ENCODE peak calls at places on chromosomes 16 and 17, in six cellular contexts. Z is body of pancreas, Q is A549, U is IMR-90, O is upper lobe of left lung, E is heart left ventricle. I is an unnamed sample.
A peak's percentile ranks its signal among the peaks of the same experiment; 100 is the strongest.

GRCh38 chr16:50724237-50724747 is 17.6 kb upstream of the CYLD start:
- ATAC-seq in Z (no peak), Q (no peak), E (no peak), U (no peak), O (no peak), I (no peak)

GRCh38 chr17:68599091-68599872 is 1.9 kb downstream of the FAM20A start:
- ATAC-seq in Q (no peak), E (no peak), O (peak; percentile 66), Z (no peak), U (no peak), I (peak; percentile 52)

GRCh38 chr17:68197091-68197996 is 50.5 kb upstream of the AMZ2 start:
- ATAC-seq in E (no peak), U (no peak), Q (peak; percentile 4), Z (no peak), O (peak; percentile 1), I (no peak)

GRCh38 chr16:87626401-87626800 is 24.1 kb downstream of the JPH3 start:
- ATAC-seq in E (no peak), U (no peak), O (no peak), Q (no peak), Z (no peak), I (no peak)

GRCh38 chr16:66551788-66552287 is 538 bp upstream of the CKLF start:
- ATAC-seq in U (no peak), Z (no peak), O (no peak), Q (peak; percentile 2), E (no peak), I (no peak)

GRCh38 chr17:83078378-83079339 is 750 bp upstream of the METRNL start:
- ATAC-seq in Q (peak; percentile 39), E (no peak), O (peak; percentile 2), Z (peak; percentile 16), U (peak; percentile 2), I (peak; percentile 6)

GRCh38 chr17:83079340-83079747 is at the start of gene METRNL:
- ATAC-seq in O (peak; percentile 64), E (peak; percentile 61), Z (peak; percentile 74), Q (peak; percentile 46), U (peak; percentile 63), I (peak; percentile 67)

GRCh38 chr16:14455577-14455976 is 174.5 kb downstream of the PARN start:
- ATAC-seq in U (peak; percentile 50), Z (no peak), Q (peak; percentile 44), E (peak; percentile 66), O (no peak), I (no peak)

GRCh38 chr16:88343276-88343791 is 39.4 kb upstream of the ZNF469 start:
- ATAC-seq in O (no peak), Q (no peak), Z (no peak), U (no peak), E (no peak), I (no peak)

GRCh38 chr16:84768061-84768797 is 51.6 kb upstream of the CRISPLD2 start:
- ATAC-seq in Z (no peak), O (no peak), U (no peak), Q (no peak), E (no peak), I (no peak)

GRCh38 chr16:22360963-22361659 is 13.3 kb downstream of the CDR2 start:
- ATAC-seq in E (no peak), U (no peak), O (no peak), Z (no peak), Q (no peak), I (no peak)

GRCh38 chr16:23500212-23500865 is 10.0 kb downstream of the GGA2 start:
- ATAC-seq in Z (no peak), U (no peak), E (no peak), O (no peak), Q (no peak), I (no peak)

GRCh38 chr16:19588661-19589060 is 33.2 kb downstream of the VPS35L start:
- ATAC-seq in U (no peak), Z (no peak), E (peak; percentile 92), O (peak; percentile 24), Q (no peak), I (no peak)

GRCh38 chr16:75580-76501 is 2.2 kb upstream of the MPG start:
- ATAC-seq in Q (no peak), E (peak; percentile 32), Z (no peak), O (peak; percentile 55), U (peak; percentile 2), I (peak; percentile 57)

GRCh38 chr16:79272141-79272577 is 328.4 kb downstream of the MAF start:
- ATAC-seq in Q (no peak), U (no peak), Z (no peak), E (no peak), O (no peak), I (no peak)

GRCh38 chr17:9684955-9685621 is 39.8 kb downstream of the USP43 start:
- ATAC-seq in U (no peak), Z (peak; percentile 62), O (no peak), Q (peak; percentile 74), E (no peak), I (no peak)

GRCh38 chr16:25269879-25270278 is 12.2 kb upstream of the ZKSCAN2 start:
- ATAC-seq in Q (no peak), E (no peak), O (no peak), Z (no peak), U (no peak), I (no peak)

GRCh38 chr17:78040561-78041400 is 82.3 kb downstream of the TNRC6C start:
- ATAC-seq in E (peak; percentile 84), Q (peak; percentile 98), O (peak; percentile 90), Z (peak; percentile 80), U (peak; percentile 86), I (peak; percentile 84)

GRCh38 chr16:50667497-50668367 is 13.4 kb downstream of the SNX20 start:
- ATAC-seq in Z (no peak), U (no peak), E (no peak), Q (no peak), O (no peak), I (no peak)

GRCh38 chr17:76191891-76192290 is 48.4 kb downstream of the RNF157 start:
- ATAC-seq in Q (no peak), Z (no peak), O (no peak), E (no peak), U (no peak), I (no peak)

GRCh38 chr16:35795361-35796029 is 2336.1 kb downstream of the TP53TG3F start:
- ATAC-seq in E (no peak), Z (no peak), U (no peak), O (no peak), Q (no peak), I (no peak)

GRCh38 chr16:20401475-20402016 is 3.0 kb downstream of the PDILT start:
- ATAC-seq in E (no peak), O (no peak), Q (no peak), Z (peak; percentile 63), U (no peak), I (no peak)

GRCh38 chr17:66165537-66166123 is 26.3 kb downstream of the CEP112 start:
- ATAC-seq in O (peak; percentile 64), Q (peak; percentile 81), U (peak; percentile 92), E (no peak), Z (no peak), I (peak; percentile 41)
- TF ChIP-seq CTCF in O (peak; percentile 64), Q (peak; percentile 96), U (peak; percentile 81), E (peak; percentile 57), Z (peak; percentile 70), I (peak; percentile 83)

DNA sequence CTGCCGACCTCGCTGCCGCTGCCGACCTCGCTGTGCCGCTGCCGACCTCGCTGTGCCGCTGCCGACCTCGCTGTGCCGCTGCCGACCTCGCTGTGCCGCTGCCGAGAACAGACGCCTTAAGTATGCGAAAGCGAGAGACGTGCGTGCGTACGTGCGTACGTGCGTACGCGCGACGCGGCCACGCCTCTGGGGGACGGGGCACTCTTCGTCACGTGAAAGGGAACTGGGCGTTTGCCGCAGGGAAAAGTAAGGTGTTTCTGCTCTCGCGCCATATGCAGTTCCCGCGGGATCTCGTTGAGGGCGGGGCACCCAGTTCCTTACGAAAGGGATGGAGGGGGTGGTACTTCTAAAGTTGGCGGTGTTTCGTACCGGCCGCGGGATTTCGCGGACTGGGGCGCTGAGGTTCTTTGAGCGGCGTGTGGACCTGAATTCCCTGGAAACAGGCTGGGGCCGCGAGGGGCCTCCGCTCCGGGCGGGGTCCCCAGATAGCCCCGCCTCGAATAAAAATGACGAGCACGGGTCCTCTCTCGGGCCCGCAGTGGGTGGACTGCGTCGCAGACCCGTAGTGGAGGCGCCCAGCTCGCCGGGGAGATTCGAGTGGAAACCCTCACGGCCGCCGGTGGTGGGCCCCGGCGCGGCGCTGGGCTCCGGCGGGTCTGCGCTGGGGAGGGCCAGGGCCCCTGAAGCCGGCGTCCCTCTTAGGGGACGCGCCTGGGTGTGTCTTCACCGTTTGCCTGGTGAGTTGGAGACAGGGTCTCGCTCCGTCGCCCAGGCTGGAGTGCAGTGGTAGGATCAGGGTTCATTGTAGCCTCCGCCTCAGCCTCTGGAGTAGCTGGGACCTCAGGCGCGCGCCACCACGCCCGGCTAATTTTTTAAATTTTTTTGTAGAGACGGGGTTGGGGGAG is at the start of gene EIF4A3:
- ATAC-seq in Z (peak; percentile 98), Q (peak; percentile 92), O (peak; percentile 97), U (peak; percentile 88), E (peak; percentile 99), I (peak; percentile 97)
- TF ChIP-seq POLR2A in Z (peak; percentile 89), Q (peak; percentile 97), O (peak; percentile 77), U (peak; percentile 91), E (peak; percentile 98), I (peak; percentile 74)

GRCh38 chr17:57478851-57479250 is 222.5 kb downstream of the MSI2 start:
- ATAC-seq in Z (no peak), Q (no peak), O (no peak), E (no peak), U (no peak), I (no peak)

GRCh38 chr17:57478433-57478832 is 222.1 kb downstream of the MSI2 start:
- ATAC-seq in U (no peak), E (peak; percentile 78), O (peak; percentile 69), Q (no peak), Z (peak; percentile 58), I (peak; percentile 46)

GRCh38 chr17:57475786-57476185 is 219.5 kb downstream of the MSI2 start:
- ATAC-seq in Z (no peak), Q (no peak), E (no peak), U (no peak), O (no peak), I (no peak)

GRCh38 chr17:57480438-57481196 is 224.3 kb downstream of the MSI2 start:
- ATAC-seq in U (peak; percentile 40), Z (no peak), Q (peak; percentile 58), O (no peak), E (peak; percentile 51), I (no peak)

DNA sequence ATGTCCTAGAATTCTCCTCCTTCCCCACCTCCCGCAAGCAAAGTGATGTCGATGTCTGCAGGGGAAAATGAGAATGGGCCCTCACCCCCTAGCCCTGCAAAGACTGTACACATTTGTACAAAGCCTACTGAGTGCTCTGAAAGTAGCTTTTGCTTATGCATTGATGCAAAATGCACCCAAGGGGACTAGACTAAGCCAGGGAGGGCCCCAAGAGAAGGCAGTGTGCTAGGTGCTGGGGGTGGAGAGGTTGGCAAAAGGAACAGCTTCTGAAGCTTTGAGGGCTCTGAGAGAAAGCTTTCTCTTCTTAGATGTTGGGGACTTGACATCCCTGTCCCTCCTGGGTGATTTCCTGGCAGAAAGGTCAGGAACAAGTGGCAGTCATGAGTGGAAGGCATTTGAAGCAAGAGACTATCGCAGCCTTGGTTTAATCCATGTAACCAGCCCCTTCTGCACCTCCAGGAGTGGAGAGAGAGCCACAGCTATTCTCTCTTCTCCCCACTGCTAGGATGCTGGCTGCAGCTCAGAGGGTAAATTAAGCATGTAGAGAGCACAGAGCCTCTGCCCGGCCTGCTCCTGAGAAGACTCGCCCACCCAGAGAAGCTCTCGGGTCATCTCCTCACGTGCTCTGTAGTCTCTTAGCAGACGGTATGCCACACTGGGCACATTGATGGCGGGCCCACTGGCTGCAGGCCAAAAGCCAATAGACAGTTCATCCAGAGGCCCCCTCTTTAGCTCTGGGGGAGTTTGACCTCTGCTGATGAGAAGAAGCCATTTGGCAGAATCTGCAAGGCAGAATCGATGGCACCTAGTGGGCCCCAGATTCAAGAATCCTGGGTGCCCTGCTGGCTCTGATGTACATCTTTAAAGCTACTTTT is 221.4 kb downstream of the MSI2 start:
- ATAC-seq in U (no peak), O (no peak), Q (no peak), Z (no peak), E (no peak), I (no peak)
- H3K4me1 ChIP-seq in U (peaks cover 24% of the 10 kb centered on the region), O (peaks cover 5% of the 10 kb centered on the region), Q (peaks cover 26% of the 10 kb centered on the region), Z (peaks cover 8% of the 10 kb centered on the region), E (peaks cover 35% of the 10 kb centered on the region), I (peaks cover 17% of the 10 kb centered on the region)

GRCh38 chr16:68298907-68299515 is 11.7 kb downstream of the SLC7A6OS start:
- ATAC-seq in O (peak; percentile 41), Q (peak; percentile 13), U (peak; percentile 64), Z (no peak), E (peak; percentile 73), I (peak; percentile 49)
- TF ChIP-seq CTCF in O (no peak), Q (no peak), U (no peak), Z (no peak), E (no peak), I (no peak)

I was measured in gastroesophageal sphincter.